ENCODE peak calls at places on chromosomes 7 and 10, in nine cellular contexts. H is activated CD8-positive, alpha-beta memory T cell treated with anti-CD3 and anti-CD28 coated beads, Interleukin-2, amount 10 ng/mL, durations not matched to agents 7 days and 5 days; B is Panc1; W is body of pancreas; L is epithelial cell of prostate; S is activated effector memory CD4-positive, alpha-beta T cell treated with Interleukin-2 at 50 U/mL for 16 hours; X is ELF-1; P is GM23338; T is activated naive CD8-positive, alpha-beta T cell treated with anti-CD3 and anti-CD28 coated beads for 36 hours. O is an unnamed sample.

GRCh38 chr10:92265687-92266258 is 25.1 kb downstream of the CPEB3 start:
- DNase-seq in H (no peak), B (no peak), W (no peak), L (no peak), S (no peak), X (no peak), P (no peak), T (no peak), O (no peak)

GRCh38 chr7:157671358-157672255 is 334.8 kb downstream of the DNAJB6 start:
- DNase-seq in H (no peak), B (no peak), W (no peak), L (no peak), S (no peak), X (no peak), P (no peak), T (no peak), O (no peak)

GRCh38 chr7:111184960-111185359 is 94.0 kb downstream of the LRRN3 start:
- DNase-seq in H (no peak), B (no peak), W (no peak), L (no peak), S (no peak), X (no peak), P (no peak), T (no peak), O (no peak)

GRCh38 chr7:49400891-49401550 is 372.4 kb upstream of the VWC2 start:
- DNase-seq in H (no peak), B (no peak), W (no peak), L (no peak), S (no peak), X (no peak), P (no peak), T (no peak), O (no peak)

GRCh38 chr7:5572439-5572838 is 148.8 kb upstream of the TNRC18 start:
- DNase-seq in H (no peak), B (no peak), W (no peak), L (no peak), S (no peak), X (no peak), P (no peak), T (no peak), O (no peak)

GRCh38 chr10:22325948-22326702 is 5.2 kb downstream of the BMI1 start:
- DNase-seq in H (no peak), B (no peak), W (no peak), L (no peak), S (no peak), X (no peak), P (peak; percentile 54), T (no peak), O (no peak)

GRCh38 chr7:45238806-45239205 is 81.2 kb downstream of the RAMP3 start:
- DNase-seq in H (no peak), B (no peak), W (no peak), L (no peak), S (no peak), X (no peak), P (no peak), T (no peak), O (no peak)

GRCh38 chr7:64463636-64464375 is 99.1 kb downstream of the ZNF680 start:
- DNase-seq in H (peak; percentile 44), B (no peak), W (peak; percentile 66), L (no peak), S (no peak), X (no peak), P (no peak), T (peak; percentile 28), O (peak; percentile 25)

GRCh38 chr7:32592721-32593120 is 97.4 kb downstream of the AVL9 start:
- DNase-seq in H (no peak), B (no peak), W (no peak), L (no peak), S (no peak), X (no peak), P (no peak), T (no peak), O (no peak)

GRCh38 chr10:93485690-93486089 is 3.6 kb upstream of the MYOF start:
- DNase-seq in H (no peak), B (no peak), W (no peak), L (no peak), S (no peak), X (no peak), P (peak; percentile 28), T (no peak), O (no peak)

GRCh38 chr10:7082967-7083366 is 327.9 kb downstream of the SFMBT2 start:
- DNase-seq in H (no peak), B (no peak), W (no peak), L (no peak), S (no peak), X (peak; percentile 30), P (peak; percentile 78), T (no peak), O (no peak)

O was measured in HuH-7.5.